ENCODE peak calls at places on chromosome 22, in seven cellular contexts. O is stomach; X is IMR-90; S is Peyer's patch; G is CD4-positive, CD25-positive, alpha-beta regulatory T cell; Q is neuronal stem cell; P is breast epithelium. L is an unnamed sample.

GRCh38 chr22:32623943-32624342 is 149.3 kb downstream of the FBXO7 start:
- DNase-seq in O (peak; percentile 41), X (peak; percentile 98), S (no peak), G (no peak), Q (no peak), P (peak; percentile 92), L (no peak)

GRCh38 chr22:25360891-25361645 is 141.6 kb downstream of the CRYBB2 start:
- DNase-seq in O (no peak), X (no peak), S (peak; percentile 39), G (no peak), Q (no peak), P (no peak), L (no peak)

GRCh38 chr22:36377022-36377631 is 10.6 kb downstream of the MYH9 start:
- DNase-seq in O (no peak), X (no peak), S (no peak), G (peak; percentile 52), Q (no peak), P (no peak), L (no peak)

GRCh38 chr22:32512267-32512982 is 37.8 kb downstream of the FBXO7 start:
- DNase-seq in O (no peak), X (no peak), S (no peak), G (no peak), Q (no peak), P (no peak), L (no peak)

GRCh38 chr22:42947211-42947990 is 67.5 kb downstream of the PACSIN2 start:
- DNase-seq in O (peak; percentile 89), X (peak; percentile 41), S (no peak), G (no peak), Q (peak; percentile 43), P (peak; percentile 83), L (no peak)

GRCh38 chr22:16801571-16801970 is 23.6 kb downstream of the XKR3 start:
- DNase-seq in O (no peak), X (no peak), S (no peak), G (no peak), Q (no peak), P (no peak), L (no peak)

GRCh38 chr22:43275545-43275981 is 67.6 kb downstream of the SCUBE1 start:
- DNase-seq in O (no peak), X (peak; percentile 60), S (no peak), G (no peak), Q (no peak), P (no peak), L (no peak)

GRCh38 chr22:19110064-19110458 is 12.2 kb downstream of the DGCR2 start:
- DNase-seq in O (no peak), X (no peak), S (no peak), G (no peak), Q (no peak), P (no peak), L (no peak)

GRCh38 chr22:28373841-28374240 is 305.8 kb downstream of the TTC28 start:
- DNase-seq in O (no peak), X (peak; percentile 66), S (no peak), G (no peak), Q (no peak), P (no peak), L (no peak)

GRCh38 chr22:32534252-32535215 is 59.9 kb downstream of the FBXO7 start:
- DNase-seq in O (peak; percentile 34), X (no peak), S (no peak), G (no peak), Q (no peak), P (no peak), L (no peak)

GRCh38 chr22:47366026-47366767 is 603.7 kb downstream of the TBC1D22A start:
- DNase-seq in O (peak; percentile 20), X (no peak), S (no peak), G (no peak), Q (no peak), P (no peak), L (no peak)

GRCh38 chr22:41863472-41863871 is 30.6 kb downstream of the SREBF2 start:
- DNase-seq in O (no peak), X (no peak), S (no peak), G (no peak), Q (no peak), P (no peak), L (no peak)
- H3K27ac ChIP-seq in O (peak overlapping the region; percentile 80), X (no peak overlapping the region), S (no peak overlapping the region), G (peak overlapping the region; percentile 83), Q (no peak overlapping the region), P (peak overlapping the region; percentile 55), L (no peak overlapping the region)

DNA sequence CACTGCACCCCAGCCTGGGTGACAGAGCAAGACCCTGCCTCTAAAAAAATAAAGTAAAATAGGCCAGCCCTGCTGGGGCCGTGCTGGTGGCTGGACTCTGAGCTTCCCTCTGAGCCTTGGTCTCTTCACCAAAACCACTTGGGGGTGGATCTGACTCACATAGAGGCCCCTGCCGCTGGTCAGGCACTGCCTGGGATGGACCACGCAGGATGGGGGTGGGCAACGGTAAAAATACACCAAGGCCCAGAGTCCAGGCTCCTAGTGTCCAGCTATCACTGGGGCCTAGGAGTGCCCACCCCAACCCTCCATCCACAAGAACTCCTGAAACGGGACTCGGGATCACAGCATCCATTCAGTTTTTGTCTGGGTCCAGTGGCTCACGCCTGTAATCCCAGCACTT is 12.3 kb upstream of the UPK3A start:
- DNase-seq in O (no peak), X (no peak), S (no peak), G (no peak), Q (no peak), P (no peak), L (no peak)
- H3K27ac ChIP-seq in O (peak overlapping the region; percentile 66), X (no peak overlapping the region), S (peak overlapping the region; percentile 92), G (no peak overlapping the region), Q (no peak overlapping the region), P (peak overlapping the region; percentile 6), L (peak overlapping the region; percentile 65)

DNA sequence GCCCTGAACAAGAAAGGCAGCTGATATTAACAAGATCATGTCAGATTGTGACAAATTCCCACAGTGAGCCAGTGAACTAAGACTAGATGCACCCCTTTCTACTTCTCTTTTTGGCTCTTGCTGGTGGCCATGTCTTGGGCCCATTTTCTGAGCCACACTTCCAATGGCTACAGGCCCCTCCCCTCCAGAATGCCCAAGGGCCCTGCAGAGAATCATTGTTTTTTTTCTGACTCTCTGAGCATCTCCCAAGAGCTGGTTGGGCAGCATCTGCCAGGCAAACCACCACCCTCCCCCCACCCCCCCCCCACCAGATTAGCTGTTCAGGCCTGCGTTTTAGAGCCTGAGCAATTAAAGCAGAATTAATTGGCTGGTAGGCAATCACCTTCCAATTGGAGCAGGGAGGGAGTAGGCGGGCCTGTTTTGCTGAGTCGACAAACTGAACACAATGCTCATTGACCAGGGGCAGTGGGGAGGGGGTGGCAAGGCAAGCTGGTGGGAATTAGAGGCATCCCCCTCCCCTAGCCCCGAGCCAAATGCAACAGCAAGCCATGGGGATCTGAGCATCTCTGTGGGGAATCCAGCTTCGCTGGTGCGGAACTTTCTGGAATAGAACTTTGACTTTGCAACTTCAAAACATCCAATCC is 541.3 kb downstream of the MN1 start:
- DNase-seq in O (no peak), X (no peak), S (no peak), G (no peak), Q (peak; percentile 81), P (no peak), L (no peak)
- H3K27ac ChIP-seq in O (no peak overlapping the region), X (no peak overlapping the region), S (no peak overlapping the region), G (no peak overlapping the region), Q (peak overlapping the region; percentile 17), P (no peak overlapping the region), L (no peak overlapping the region)

DNA sequence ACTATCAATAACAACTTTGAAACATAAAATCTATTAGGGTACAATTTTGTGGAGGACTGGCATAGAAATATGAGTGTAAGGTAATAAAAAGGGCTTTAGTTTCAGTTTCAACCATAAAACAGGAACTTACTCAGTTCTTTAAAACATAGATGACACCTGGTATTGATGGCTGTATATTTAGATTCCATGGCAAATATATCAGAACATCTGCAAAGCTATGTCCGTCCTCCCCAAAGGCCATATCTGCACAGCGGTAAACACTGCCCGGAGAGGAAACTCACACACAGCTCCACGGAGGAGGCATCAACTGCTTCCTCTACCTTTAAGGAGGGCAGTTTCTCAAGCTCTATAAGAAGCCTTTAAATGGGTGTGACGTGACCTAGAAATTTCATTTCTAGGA is 993.3 kb downstream of the BRD1 start:
- DNase-seq in O (no peak), X (no peak), S (no peak), G (no peak), Q (no peak), P (no peak), L (no peak)
- H3K27ac ChIP-seq in O (no peak overlapping the region), X (no peak overlapping the region), S (no peak overlapping the region), G (no peak overlapping the region), Q (no peak overlapping the region), P (no peak overlapping the region), L (no peak overlapping the region)

DNA sequence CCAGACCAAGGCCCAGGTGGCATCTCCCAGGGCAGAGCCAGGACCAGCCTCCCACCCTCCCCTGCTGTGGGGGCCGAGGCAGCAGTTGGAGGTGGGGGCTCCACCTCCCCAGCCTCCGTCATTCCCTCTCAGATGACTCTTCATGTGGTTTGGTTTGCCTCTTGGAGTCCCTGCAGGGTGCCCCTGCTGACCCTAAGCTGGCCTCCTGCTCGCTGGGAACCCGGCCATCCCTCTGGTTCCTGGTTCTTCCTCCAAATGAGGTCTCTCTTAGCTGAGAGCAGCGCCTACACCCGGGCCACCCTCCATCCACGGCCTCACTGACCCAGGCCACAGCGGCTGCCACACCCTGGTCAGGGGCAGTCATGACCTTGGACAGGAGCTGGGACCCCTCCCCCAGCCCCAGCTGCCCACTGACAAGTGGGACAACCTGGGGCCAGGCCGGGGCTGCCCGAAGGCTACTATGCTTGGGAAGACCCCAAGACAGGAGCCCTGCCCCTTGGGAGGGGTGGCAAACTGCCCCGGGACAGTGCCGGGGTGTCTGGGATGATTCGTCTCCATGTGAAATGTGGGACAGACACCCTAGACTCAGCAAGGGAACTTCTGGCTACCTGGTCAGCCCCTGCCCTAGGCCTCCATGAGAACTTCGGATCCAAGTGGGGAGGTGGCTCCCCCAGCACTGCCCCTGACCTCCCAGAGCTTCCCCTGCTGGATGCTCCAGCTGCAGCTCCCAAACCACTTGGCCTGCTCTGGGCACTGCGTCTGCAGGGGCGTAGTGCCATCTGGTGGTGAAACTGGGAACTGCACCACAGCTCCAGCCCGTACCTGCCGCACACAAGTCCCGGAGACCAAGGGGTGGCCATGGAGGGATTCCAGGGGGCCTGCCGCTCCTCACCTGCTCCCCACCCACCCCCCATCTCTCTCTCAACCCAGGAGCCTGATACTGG is 194.5 kb downstream of the IGLL1 start:
- DNase-seq in O (peak; percentile 91), X (peak; percentile 71), S (peak; percentile 91), G (peak; percentile 59), Q (peak; percentile 72), P (peak; percentile 73), L (peak; percentile 73)
- H3K27ac ChIP-seq in O (peak overlapping the region; percentile 63), X (no peak overlapping the region), S (no peak overlapping the region), G (no peak overlapping the region), Q (no peak overlapping the region), P (no peak overlapping the region), L (no peak overlapping the region)

DNA sequence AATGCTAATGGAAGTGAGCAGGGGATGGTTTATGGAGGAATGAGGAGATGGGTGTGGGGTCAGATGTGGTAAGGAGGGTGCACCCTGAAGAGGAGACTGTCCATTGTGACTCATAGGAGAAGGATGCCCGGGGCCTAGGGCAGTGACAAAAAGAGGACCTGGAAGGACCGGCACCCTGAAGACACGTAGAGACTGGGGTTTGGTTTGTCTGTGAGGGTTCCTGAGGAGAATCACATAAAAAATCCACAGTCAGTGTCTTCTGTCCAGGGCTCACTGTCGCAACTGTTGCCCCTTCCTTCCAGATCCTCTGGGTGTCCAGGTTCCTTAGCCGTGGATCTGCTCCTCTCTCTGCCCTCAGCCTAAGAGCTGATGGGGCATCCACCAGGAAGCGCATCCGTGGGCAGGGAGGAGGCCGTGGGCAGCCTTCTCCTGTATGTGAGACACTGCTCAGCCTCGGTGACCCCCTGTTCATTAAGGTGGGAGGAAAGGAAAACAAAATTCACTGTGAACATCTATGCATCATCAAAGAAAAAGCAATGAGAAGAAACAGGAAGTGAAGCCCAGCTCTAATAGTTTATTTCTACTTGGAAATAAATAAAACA is 110.7 kb downstream of the VPREB1 start:
- DNase-seq in O (no peak), X (no peak), S (no peak), G (no peak), Q (no peak), P (no peak), L (no peak)
- H3K27ac ChIP-seq in O (no peak overlapping the region), X (no peak overlapping the region), S (no peak overlapping the region), G (no peak overlapping the region), Q (no peak overlapping the region), P (no peak overlapping the region), L (no peak overlapping the region)